ENCODE peak calls at places on chromosomes 1 and 21, in seven cellular contexts. U is type B pancreatic cell, Q is amygdala, R is NCI-H187, K is epithelial cell of esophagus, O is MG63, H is small intestine. J is an unnamed sample.

GRCh38 chr1:224106568-224107281 is 7.2 kb upstream of the FBXO28 start:
- DNase-seq in H (peak), O (peak), U (no peak), K (peak), Q (no peak), R (no peak), J (no peak)

GRCh38 chr21:29538115-29538514 is 239.4 kb downstream of the BACH1 start:
- DNase-seq in U (no peak), H (no peak), Q (no peak), O (no peak), K (no peak), R (no peak), J (no peak)

GRCh38 chr21:41167348-41168342 is at the start of gene BACE2:
- DNase-seq in H (peak), K (peak), U (peak), Q (no peak), R (peak), O (peak), J (no peak)

GRCh38 chr21:34020934-34021553 is 52.3 kb upstream of the MRPS6 start:
- DNase-seq in U (no peak), R (no peak), O (no peak), Q (no peak), K (no peak), H (no peak), J (no peak)

GRCh38 chr1:186155594-186155993 is 219.5 kb downstream of the TPR start:
- DNase-seq in H (peak), Q (no peak), U (no peak), R (no peak), O (peak), K (peak), J (no peak)

GRCh38 chr1:33099290-33100118 is 18.6 kb downstream of the AZIN2 start:
- DNase-seq in R (peak), U (peak), Q (no peak), K (peak), O (peak), H (peak), J (no peak)

GRCh38 chr21:37737497-37737896 is 178.8 kb downstream of the KCNJ6 start:
- DNase-seq in O (no peak), R (no peak), H (no peak), U (no peak), K (no peak), Q (no peak), J (no peak)

GRCh38 chr1:66168467-66168887 is 365.5 kb upstream of the SGIP1 start:
- DNase-seq in Q (no peak), O (no peak), U (no peak), K (no peak), H (no peak), R (no peak), J (no peak)

GRCh38 chr1:59520759-59521442 is 224.0 kb downstream of the FGGY start:
- DNase-seq in O (no peak), Q (no peak), R (no peak), K (no peak), H (no peak), U (no peak), J (no peak)

GRCh38 chr1:96598416-96599168 is 123.0 kb upstream of the PTBP2 start:
- DNase-seq in Q (peak), U (no peak), R (no peak), H (no peak), K (no peak), O (no peak), J (no peak)

GRCh38 chr1:101002551-101002950 is 23.0 kb downstream of the DPH5 start:
- DNase-seq in R (no peak), Q (no peak), O (no peak), U (no peak), K (peak), H (no peak), J (no peak)

GRCh38 chr1:165501975-165502358 is 41.8 kb upstream of the LRRC52 start:
- DNase-seq in O (peak), U (no peak), Q (no peak), H (no peak), R (no peak), K (no peak), J (no peak)

GRCh38 chr21:41396452-41397107 is 29.5 kb upstream of the MX1 start:
- DNase-seq in R (no peak), H (no peak), O (no peak), Q (no peak), U (no peak), K (peak), J (no peak)

GRCh38 chr1:203454986-203455471 is 20.6 kb upstream of the PRELP start:
- DNase-seq in R (no peak), H (no peak), U (no peak), O (no peak), K (no peak), Q (no peak), J (no peak)

GRCh38 chr1:12722626-12723025 is 6.7 kb downstream of the AADACL3 start:
- DNase-seq in H (no peak), K (peak), Q (no peak), O (no peak), U (no peak), R (no peak), J (no peak)

GRCh38 chr1:45414746-45415145 is 74.5 kb upstream of the MUTYH start:
- DNase-seq in K (no peak), R (no peak), H (no peak), O (no peak), U (no peak), Q (no peak), J (no peak)

GRCh38 chr21:14591882-14592281 is 45.8 kb upstream of the SAMSN1 start:
- DNase-seq in H (peak), R (no peak), Q (no peak), U (no peak), K (no peak), O (peak), J (no peak)

GRCh38 chr1:88104234-88104633 is 579.8 kb upstream of the PKN2 start:
- DNase-seq in H (no peak), Q (no peak), K (no peak), O (no peak), U (no peak), R (no peak), J (no peak)

GRCh38 chr1:225644666-225645065 is 8.3 kb downstream of the ENAH start:
- DNase-seq in Q (no peak), H (no peak), K (no peak), U (no peak), O (no peak), R (no peak), J (no peak)

GRCh38 chr1:25573591-25573930 is 30.2 kb downstream of the LDLRAP1 start:
- DNase-seq in K (peak), H (peak), O (no peak), R (no peak), U (no peak), Q (no peak), J (no peak)

GRCh38 chr1:226921504-226921903 is 18.6 kb upstream of the COQ8A start:
- DNase-seq in O (no peak), U (no peak), Q (no peak), K (no peak), R (no peak), H (no peak), J (no peak)

GRCh38 chr1:193654951-193655705 is 468.7 kb upstream of the B3GALT2 start:
- DNase-seq in H (no peak), K (peak), Q (no peak), R (no peak), O (peak), U (no peak), J (no peak)

GRCh38 chr1:221897312-221897711 is 155.4 kb upstream of the DUSP10 start:
- DNase-seq in Q (no peak), K (no peak), O (no peak), H (no peak), R (no peak), U (no peak), J (no peak)

GRCh38 chr1:24619376-24619775 is 23.7 kb upstream of the SRRM1 start:
- DNase-seq in U (no peak), R (no peak), H (no peak), Q (no peak), O (no peak), K (no peak), J (no peak)

GRCh38 chr1:15833069-15833679 is 14.3 kb upstream of the SPEN start:
- DNase-seq in K (peak), U (no peak), Q (no peak), O (peak), H (peak), R (peak), J (peak)

J was measured in NCI-H1436 treated with DMSO at 0.1 percent for 48 hours.